ENCODE peak calls at places on chromosomes 3 and 15, in four cellular contexts. One of them, this sample, is unnamed.

GRCh38 chr15:83504365-83504764 is 57.2 kb downstream of the SH3GL3 start:
- DNase-seq in endothelial cell of umbilical vein: no peak
- DNase-seq in A549: no peak
- DNase-seq in GM12878: no peak
- DNase-seq in this sample: no peak

GRCh38 chr3:151319613-151320012 is 3.0 kb upstream of the GPR87 start:
- DNase-seq in GM12878: no peak
- DNase-seq in A549: no peak
- DNase-seq in endothelial cell of umbilical vein: no peak
- DNase-seq in this sample: no peak

GRCh38 chr3:42518800-42519567 is 16.5 kb downstream of the VIPR1 start:
- DNase-seq in GM12878: no peak
- DNase-seq in endothelial cell of umbilical vein: no peak
- DNase-seq in A549: no peak
- DNase-seq in this sample: peak

GRCh38 chr3:55473788-55474187 is 13.3 kb downstream of the WNT5A start:
- DNase-seq in GM12878: no peak
- DNase-seq in endothelial cell of umbilical vein: no peak
- DNase-seq in A549: no peak
- DNase-seq in this sample: no peak

GRCh38 chr3:8979262-8979661 is 16.0 kb upstream of the RAD18 start:
- DNase-seq in A549: no peak
- DNase-seq in endothelial cell of umbilical vein: no peak
- DNase-seq in GM12878: no peak
- DNase-seq in this sample: no peak

GRCh38 chr15:64742385-64742784 is 33.0 kb downstream of the RBPMS2 start:
- DNase-seq in A549: no peak
- DNase-seq in endothelial cell of umbilical vein: no peak
- DNase-seq in GM12878: no peak
- DNase-seq in this sample: no peak

GRCh38 chr15:48250640-48251076 is 44.6 kb downstream of the SLC12A1 start:
- DNase-seq in A549: peak
- DNase-seq in GM12878: peak
- DNase-seq in endothelial cell of umbilical vein: peak
- DNase-seq in this sample: peak

GRCh38 chr3:32421991-32422859 is 30.6 kb downstream of the CMTM7 start:
- DNase-seq in GM12878: no peak
- DNase-seq in A549: peak
- DNase-seq in endothelial cell of umbilical vein: peak
- DNase-seq in this sample: peak

GRCh38 chr3:38493019-38493418 is 3.1 kb upstream of the EXOG start:
- DNase-seq in A549: no peak
- DNase-seq in GM12878: no peak
- DNase-seq in endothelial cell of umbilical vein: peak
- DNase-seq in this sample: no peak

GRCh38 chr3:176609361-176609760 is 587.9 kb downstream of the TBL1XR1 start:
- DNase-seq in endothelial cell of umbilical vein: no peak
- DNase-seq in A549: no peak
- DNase-seq in GM12878: no peak
- DNase-seq in this sample: no peak

GRCh38 chr3:14426305-14426620 is 23.9 kb downstream of the SLC6A6 start:
- DNase-seq in GM12878: no peak
- DNase-seq in endothelial cell of umbilical vein: no peak
- DNase-seq in A549: no peak
- DNase-seq in this sample: no peak

GRCh38 chr3:143699351-143699750 is 148.9 kb downstream of the SLC9A9 start:
- DNase-seq in endothelial cell of umbilical vein: no peak
- DNase-seq in A549: no peak
- DNase-seq in GM12878: no peak
- DNase-seq in this sample: no peak

GRCh38 chr15:74039656-74040010 is 42.7 kb downstream of the GOLGA6A start:
- DNase-seq in endothelial cell of umbilical vein: no peak
- DNase-seq in A549: no peak
- DNase-seq in GM12878: no peak
- DNase-seq in this sample: no peak

GRCh38 chr3:113274959-113275556 is 63.7 kb downstream of the BOC start:
- DNase-seq in GM12878: no peak
- DNase-seq in A549: no peak
- DNase-seq in endothelial cell of umbilical vein: no peak
- DNase-seq in this sample: no peak

GRCh38 chr15:36502509-36502908 is 76.9 kb upstream of the CDIN1 start:
- DNase-seq in GM12878: no peak
- DNase-seq in A549: no peak
- DNase-seq in endothelial cell of umbilical vein: no peak
- DNase-seq in this sample: no peak

GRCh38 chr15:36498922-36499321 is 80.5 kb upstream of the CDIN1 start:
- DNase-seq in GM12878: no peak
- DNase-seq in endothelial cell of umbilical vein: no peak
- DNase-seq in A549: no peak
- DNase-seq in this sample: no peak

GRCh38 chr15:36498401-36498800 is 81.0 kb upstream of the CDIN1 start:
- DNase-seq in endothelial cell of umbilical vein: no peak
- DNase-seq in A549: no peak
- DNase-seq in GM12878: no peak
- DNase-seq in this sample: no peak

GRCh38 chr15:36499751-36500389 is 79.6 kb upstream of the CDIN1 start:
- DNase-seq in GM12878: no peak
- DNase-seq in A549: no peak
- DNase-seq in endothelial cell of umbilical vein: no peak
- DNase-seq in this sample: no peak

DNA sequence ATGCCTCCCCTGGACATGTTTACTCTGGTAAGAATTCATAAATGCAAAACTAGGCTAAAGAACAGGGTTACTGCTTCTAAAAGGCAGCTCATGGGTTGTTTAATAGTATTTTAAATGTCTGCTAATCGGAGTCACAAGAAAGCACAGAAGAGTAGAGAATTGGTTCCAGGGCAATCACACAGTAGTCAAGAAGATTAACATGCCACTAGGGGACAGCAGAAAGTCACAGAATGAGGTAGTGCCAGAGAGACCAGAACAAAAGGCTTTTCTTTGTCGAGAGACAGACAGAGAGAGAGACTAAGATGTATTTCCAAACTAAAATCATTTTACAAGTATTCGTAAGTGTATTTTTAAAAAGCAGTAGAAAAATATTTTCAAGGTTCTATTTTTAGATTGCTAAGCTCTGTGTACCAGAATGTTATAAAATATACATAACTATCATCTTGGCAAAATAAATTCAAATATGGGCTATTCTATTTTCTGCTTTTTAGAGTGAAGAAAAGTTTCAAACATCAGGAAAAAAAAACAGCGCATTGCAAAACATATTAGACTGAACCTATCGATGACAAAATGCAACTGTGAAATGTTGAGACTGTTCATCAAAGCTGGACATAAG is 78.3 kb upstream of the CDIN1 start:
- DNase-seq in GM12878: peak
- DNase-seq in A549: peak
- DNase-seq in endothelial cell of umbilical vein: peak
- DNase-seq in this sample: peak
- TF ChIP-seq MYC in GM12878: no peak
- TF ChIP-seq MYC in A549: no peak
- TF ChIP-seq MYC in endothelial cell of umbilical vein: no peak
- TF ChIP-seq MYC in this sample: no peak

GRCh38 chr3:24829632-24830229 is 335.1 kb upstream of the THRB start:
- DNase-seq in A549: peak
- DNase-seq in GM12878: no peak
- DNase-seq in endothelial cell of umbilical vein: peak
- DNase-seq in this sample: no peak

GRCh38 chr3:24832878-24833277 is 338.2 kb upstream of the THRB start:
- DNase-seq in GM12878: no peak
- DNase-seq in endothelial cell of umbilical vein: no peak
- DNase-seq in A549: peak
- DNase-seq in this sample: no peak

GRCh38 chr3:24829011-24829581 is 334.4 kb upstream of the THRB start:
- DNase-seq in A549: peak
- DNase-seq in GM12878: no peak
- DNase-seq in endothelial cell of umbilical vein: peak
- DNase-seq in this sample: no peak

GRCh38 chr3:24834442-24834841 is 339.8 kb upstream of the THRB start:
- DNase-seq in endothelial cell of umbilical vein: no peak
- DNase-seq in GM12878: no peak
- DNase-seq in A549: no peak
- DNase-seq in this sample: no peak

GRCh38 chr3:24830230-24831152 is 335.8 kb upstream of the THRB start:
- DNase-seq in endothelial cell of umbilical vein: no peak
- DNase-seq in A549: no peak
- DNase-seq in GM12878: no peak
- DNase-seq in this sample: no peak
- TF ChIP-seq MAX in endothelial cell of umbilical vein: no peak
- TF ChIP-seq MAX in A549: no peak
- TF ChIP-seq MAX in GM12878: no peak
- TF ChIP-seq MAX in this sample: no peak

GRCh38 chr15:22869856-22870255 is 31.4 kb downstream of the NIPA2 start:
- DNase-seq in GM12878: no peak
- DNase-seq in A549: no peak
- DNase-seq in endothelial cell of umbilical vein: no peak
- DNase-seq in this sample: no peak

GRCh38 chr15:22868495-22868894 is 30.0 kb downstream of the NIPA2 start:
- DNase-seq in GM12878: no peak
- DNase-seq in A549: no peak
- DNase-seq in endothelial cell of umbilical vein: no peak
- DNase-seq in this sample: no peak

GRCh38 chr15:22867886-22868285 is 29.4 kb downstream of the NIPA2 start:
- DNase-seq in GM12878: no peak
- DNase-seq in endothelial cell of umbilical vein: no peak
- DNase-seq in A549: no peak
- DNase-seq in this sample: no peak

GRCh38 chr15:22870865-22871264 is 32.4 kb downstream of the NIPA2 start:
- DNase-seq in endothelial cell of umbilical vein: no peak
- DNase-seq in GM12878: no peak
- DNase-seq in A549: no peak
- DNase-seq in this sample: no peak

GRCh38 chr15:22868928-22869327 is 30.5 kb downstream of the NIPA2 start:
- DNase-seq in endothelial cell of umbilical vein: no peak
- DNase-seq in A549: no peak
- DNase-seq in GM12878: no peak
- DNase-seq in this sample: no peak
- TF ChIP-seq POLR2A in endothelial cell of umbilical vein: no peak
- TF ChIP-seq POLR2A in A549: no peak
- TF ChIP-seq POLR2A in GM12878: peak
- TF ChIP-seq POLR2A in this sample: no peak

DNA sequence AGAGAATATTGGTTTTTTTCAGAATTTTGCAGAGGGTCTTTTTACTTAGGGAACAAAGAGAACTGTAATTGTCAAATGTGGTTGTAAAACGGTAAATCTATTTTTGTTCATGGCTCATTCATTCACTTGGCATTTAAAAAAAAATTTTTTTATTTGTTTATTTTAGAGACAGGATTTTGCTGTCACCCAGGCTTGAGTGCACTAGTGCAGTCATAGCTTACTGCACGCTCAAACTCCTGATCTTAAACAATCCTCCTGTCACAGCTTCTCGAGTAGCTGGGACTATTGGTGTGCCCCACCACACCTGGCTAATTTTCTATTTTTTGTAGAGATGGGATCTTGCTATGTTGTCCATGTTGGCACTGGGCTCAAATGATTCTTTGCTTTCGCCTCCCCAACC is 301.8 kb downstream of the LPP start:
- DNase-seq in GM12878: no peak
- DNase-seq in A549: no peak
- DNase-seq in endothelial cell of umbilical vein: no peak
- DNase-seq in this sample: no peak
- TF ChIP-seq MYC in GM12878: no peak
- TF ChIP-seq MYC in A549: no peak
- TF ChIP-seq MYC in endothelial cell of umbilical vein: no peak
- TF ChIP-seq MYC in this sample: no peak